ENCODE peak calls at places on chromosomes 2 and 18, in six cellular contexts. A is stomach, J is transverse colon, G is sigmoid colon, Q is breast epithelium, Z is uterus. H is an unnamed sample.

GRCh38 chr18:58893388-58894099 is 28.9 kb downstream of the ZNF532 start:
- DNase-seq in Z (no peak), G (no peak), A (no peak), J (no peak), Q (no peak), H (no peak)

GRCh38 chr2:61471905-61472805 is 1.3 kb upstream of the USP34 start:
- DNase-seq in A (no peak), Q (no peak), G (no peak), Z (no peak), J (peak), H (peak)

GRCh38 chr2:9703085-9703641 is 72.4 kb upstream of the YWHAQ start:
- DNase-seq in A (no peak), G (no peak), Q (no peak), J (no peak), Z (peak), H (no peak)

GRCh38 chr2:101655941-101656422 is 41.5 kb upstream of the MAP4K4 start:
- DNase-seq in A (no peak), Z (peak), J (no peak), Q (no peak), G (peak), H (no peak)

GRCh38 chr2:172862077-172862476 is 126.4 kb downstream of the RAPGEF4 start:
- DNase-seq in Q (no peak), Z (no peak), J (no peak), G (no peak), A (no peak), H (no peak)

GRCh38 chr2:212686285-212686895 is 147.8 kb upstream of the ERBB4 start:
- DNase-seq in Q (peak), A (peak), Z (peak), J (peak), G (peak), H (peak)

GRCh38 chr2:175662335-175662734 is 339.7 kb downstream of the LNPK start:
- DNase-seq in Z (no peak), G (no peak), J (no peak), A (no peak), Q (no peak), H (no peak)

GRCh38 chr2:13682878-13683277 is 949.6 kb upstream of the LRATD1 start:
- DNase-seq in G (no peak), J (no peak), Q (no peak), Z (no peak), A (peak), H (no peak)

GRCh38 chr2:167908786-167909185 is 338.6 kb downstream of the STK39 start:
- DNase-seq in A (no peak), Z (no peak), Q (no peak), G (no peak), J (no peak), H (no peak)

GRCh38 chr2:41853427-41854191 is 194.2 kb upstream of the PKDCC start:
- DNase-seq in J (peak), Z (peak), Q (no peak), A (peak), G (no peak), H (peak)

GRCh38 chr2:132632000-132632649 is 37.9 kb downstream of the LYPD1 start:
- DNase-seq in Z (no peak), G (no peak), J (peak), A (no peak), Q (no peak), H (no peak)

GRCh38 chr2:217798191-217798590 is 204.6 kb downstream of the TNS1 start:
- DNase-seq in G (peak), A (no peak), Q (no peak), Z (no peak), J (no peak), H (peak)

GRCh38 chr2:217799553-217800432 is 203.0 kb downstream of the TNS1 start:
- DNase-seq in Z (peak), A (peak), J (no peak), Q (peak), G (peak), H (no peak)

GRCh38 chr2:217797661-217798069 is 205.1 kb downstream of the TNS1 start:
- DNase-seq in Z (no peak), J (no peak), A (peak), Q (no peak), G (peak), H (no peak)

GRCh38 chr2:217800433-217801114 is 202.2 kb downstream of the TNS1 start:
- DNase-seq in J (no peak), Q (peak), A (no peak), Z (peak), G (peak), H (no peak)

DNA sequence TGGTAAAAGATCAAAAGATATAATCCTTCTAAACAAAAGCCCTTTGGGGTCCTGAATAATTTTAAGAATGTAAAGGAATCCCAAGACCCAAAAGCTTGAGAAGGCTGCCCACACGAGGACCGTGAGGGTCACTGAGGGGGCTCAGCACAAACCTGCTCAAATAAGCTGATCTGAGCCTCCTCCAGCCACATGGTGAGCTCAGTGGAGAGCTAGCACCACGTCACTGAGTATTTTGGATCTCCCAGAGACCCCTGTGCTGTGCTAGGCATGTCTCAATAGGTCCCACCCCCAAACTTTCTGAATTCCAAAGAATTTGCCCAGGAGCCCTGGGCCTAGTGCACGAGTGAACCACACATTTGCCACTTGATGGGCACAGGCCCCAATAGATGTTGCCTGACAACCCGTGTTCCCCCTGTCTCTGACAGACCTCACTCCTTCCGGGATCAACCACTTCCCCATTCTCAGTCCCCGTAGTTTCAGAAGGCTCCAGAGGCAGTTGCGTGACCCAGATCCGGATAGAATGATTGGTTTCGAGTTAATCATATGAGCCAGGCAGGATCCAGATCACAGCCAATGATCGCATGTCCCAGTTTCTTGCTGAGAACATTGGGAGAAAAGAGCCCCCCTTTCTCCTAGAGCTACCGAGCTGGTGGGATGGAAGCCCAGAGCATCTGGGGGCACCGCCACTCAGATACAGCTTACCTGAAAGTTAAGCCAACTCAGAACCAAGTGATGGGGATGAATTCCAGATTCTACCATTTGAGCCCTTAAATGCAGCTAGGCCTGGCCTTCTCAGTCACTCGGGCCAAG is 203.8 kb downstream of the TNS1 start:
- DNase-seq in J (peak), A (peak), Z (no peak), G (peak), Q (no peak), H (peak)
- H3K27ac ChIP-seq in J (peak), A (peak), Z (peak), G (peak), Q (peak), H (peak)

DNA sequence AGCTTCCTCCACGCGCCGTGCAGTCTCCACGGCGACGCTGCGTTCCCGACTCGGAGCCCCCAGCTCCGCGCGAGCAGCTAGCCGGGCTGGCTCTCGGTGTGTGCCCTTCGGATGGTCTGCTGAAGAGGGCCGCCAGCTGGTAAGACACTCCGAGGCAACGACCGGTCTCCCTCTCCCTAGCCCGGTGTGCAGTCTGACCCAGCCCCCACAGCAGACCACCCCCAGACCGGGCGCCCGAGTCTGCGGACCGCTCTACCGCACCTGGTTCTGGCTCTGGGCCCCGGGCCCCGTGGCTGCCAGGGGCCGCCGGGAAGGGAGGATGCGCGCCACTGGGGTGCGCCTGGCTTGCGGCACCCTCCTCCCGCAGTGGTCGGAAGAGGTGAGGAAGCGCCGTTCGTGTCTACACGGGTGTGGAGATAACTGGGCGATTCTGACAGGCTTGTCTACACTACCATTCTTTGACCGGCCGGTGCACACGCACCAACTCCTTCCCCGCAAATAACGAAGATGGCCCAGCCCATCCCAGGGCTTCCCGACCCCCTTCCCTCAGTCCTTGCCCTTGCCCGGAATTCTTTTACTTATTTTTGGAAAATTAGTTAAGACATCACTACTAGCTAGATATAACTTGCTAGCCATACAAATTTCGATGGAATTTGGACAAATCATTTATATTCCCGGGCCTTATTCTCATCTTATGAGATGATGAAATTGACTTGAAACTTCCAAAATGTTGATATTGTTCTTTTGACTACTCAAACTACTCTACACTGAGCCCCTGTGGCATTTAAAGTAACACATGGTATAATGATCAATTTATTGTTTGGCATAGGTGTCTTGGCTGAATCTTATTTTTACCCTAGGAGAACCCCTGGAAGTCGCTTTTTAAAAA is 1.1 kb downstream of the ERICH2 start:
- DNase-seq in Z (no peak), J (peak), G (no peak), A (no peak), Q (no peak), H (no peak)
- TF ChIP-seq POLR2A in Z (no peak), J (no peak), G (no peak), A (no peak), Q (no peak), H (no peak)

GRCh38 chr2:62505649-62506420 is at the start of gene TMEM17:
- DNase-seq in Z (peak), A (peak), J (peak), Q (peak), G (peak), H (peak)

GRCh38 chr2:62505109-62505508 is 886 bp downstream of the TMEM17 start:
- DNase-seq in J (no peak), G (no peak), Z (no peak), Q (no peak), A (no peak), H (no peak)

GRCh38 chr2:62501794-62502500 is 4.0 kb downstream of the TMEM17 start:
- DNase-seq in Z (no peak), J (no peak), G (no peak), Q (no peak), A (no peak), H (no peak)

GRCh38 chr2:62504657-62505056 is 1.3 kb downstream of the TMEM17 start:
- DNase-seq in J (no peak), G (no peak), Z (no peak), A (no peak), Q (no peak), H (no peak)

GRCh38 chr2:62506421-62506750 is 391 bp upstream of the TMEM17 start:
- DNase-seq in Q (no peak), J (no peak), A (no peak), Z (no peak), G (no peak), H (no peak)
- H3K27ac ChIP-seq in Q (peak), J (peak), A (peak), Z (peak), G (peak), H (peak)

GRCh38 chr2:241507430-241508239 is 749 bp downstream of the STK25 start:
- DNase-seq in J (peak), A (peak), Q (no peak), G (no peak), Z (no peak), H (peak)
- TF ChIP-seq POLR2A in J (no peak), A (no peak), Q (no peak), G (no peak), Z (no peak), H (peak)

GRCh38 chr2:155714983-155715382 is 617.5 kb downstream of the NR4A2 start:
- DNase-seq in G (no peak), Q (no peak), Z (no peak), A (no peak), J (no peak), H (no peak)

GRCh38 chr2:155715705-155716104 is 616.8 kb downstream of the NR4A2 start:
- DNase-seq in A (no peak), Z (no peak), G (no peak), Q (no peak), J (no peak), H (no peak)
- H3K27ac ChIP-seq in A (no peak), Z (no peak), G (no peak), Q (no peak), J (no peak), H (no peak)

DNA sequence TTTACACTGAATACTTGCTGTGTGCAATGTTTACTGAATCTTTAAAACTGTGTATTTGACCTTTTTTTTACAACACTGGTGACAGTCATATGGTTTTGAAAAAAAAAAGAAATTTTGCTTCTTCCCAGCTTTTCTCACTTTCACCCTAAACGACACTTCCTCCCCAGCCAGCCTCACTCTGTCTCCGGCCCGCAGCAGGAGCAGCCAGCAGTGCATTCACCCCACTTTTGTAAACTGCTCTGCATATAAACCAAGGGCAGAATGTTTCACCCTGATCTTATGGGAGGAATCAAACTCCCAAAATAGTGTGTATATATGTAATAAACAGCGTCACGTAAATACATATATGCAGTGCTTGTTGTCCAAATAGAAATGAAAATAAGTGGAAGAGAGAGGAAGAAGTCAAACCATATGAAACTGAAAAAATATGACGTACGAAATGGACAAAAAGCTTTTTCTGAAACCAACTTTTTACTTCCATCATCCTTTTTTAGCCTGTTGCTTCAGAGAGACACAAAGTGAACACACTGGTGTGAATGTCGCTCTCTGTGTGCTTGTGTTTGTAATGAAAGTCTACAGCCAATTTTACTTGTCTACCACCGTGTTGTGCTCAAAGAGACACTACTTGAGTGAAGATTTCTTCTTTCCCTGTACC is 54.2 kb downstream of the ZCCHC2 start:
- DNase-seq in A (no peak), Q (no peak), J (no peak), G (no peak), Z (no peak), H (no peak)
- TF ChIP-seq POLR2A in A (no peak), Q (no peak), J (no peak), G (no peak), Z (no peak), H (no peak)

DNA sequence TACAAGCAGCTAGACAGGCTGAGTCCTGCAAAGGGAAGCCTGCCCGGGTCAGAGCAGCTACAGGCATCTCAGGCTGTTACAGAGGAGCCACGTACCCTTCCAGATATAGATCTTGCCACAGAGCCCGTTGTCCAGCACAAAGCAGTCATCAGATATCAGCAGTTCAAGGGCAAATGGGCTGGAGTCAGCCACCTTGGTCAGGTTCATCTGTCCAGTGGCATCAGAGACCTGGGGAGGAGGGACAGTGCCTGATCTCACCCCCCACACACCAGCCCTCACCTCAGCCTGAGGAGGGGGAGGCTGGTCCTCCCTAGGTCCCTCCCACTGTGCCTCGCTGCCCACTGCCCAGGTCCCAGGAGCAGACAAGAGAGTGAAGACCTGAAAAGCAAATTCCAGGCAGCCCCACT is 12.2 kb downstream of the CAPG start:
- DNase-seq in J (no peak), Z (no peak), Q (peak), G (peak), A (no peak), H (no peak)
- H3K27ac ChIP-seq in J (no peak), Z (no peak), Q (peak), G (peak), A (peak), H (no peak)

DNA sequence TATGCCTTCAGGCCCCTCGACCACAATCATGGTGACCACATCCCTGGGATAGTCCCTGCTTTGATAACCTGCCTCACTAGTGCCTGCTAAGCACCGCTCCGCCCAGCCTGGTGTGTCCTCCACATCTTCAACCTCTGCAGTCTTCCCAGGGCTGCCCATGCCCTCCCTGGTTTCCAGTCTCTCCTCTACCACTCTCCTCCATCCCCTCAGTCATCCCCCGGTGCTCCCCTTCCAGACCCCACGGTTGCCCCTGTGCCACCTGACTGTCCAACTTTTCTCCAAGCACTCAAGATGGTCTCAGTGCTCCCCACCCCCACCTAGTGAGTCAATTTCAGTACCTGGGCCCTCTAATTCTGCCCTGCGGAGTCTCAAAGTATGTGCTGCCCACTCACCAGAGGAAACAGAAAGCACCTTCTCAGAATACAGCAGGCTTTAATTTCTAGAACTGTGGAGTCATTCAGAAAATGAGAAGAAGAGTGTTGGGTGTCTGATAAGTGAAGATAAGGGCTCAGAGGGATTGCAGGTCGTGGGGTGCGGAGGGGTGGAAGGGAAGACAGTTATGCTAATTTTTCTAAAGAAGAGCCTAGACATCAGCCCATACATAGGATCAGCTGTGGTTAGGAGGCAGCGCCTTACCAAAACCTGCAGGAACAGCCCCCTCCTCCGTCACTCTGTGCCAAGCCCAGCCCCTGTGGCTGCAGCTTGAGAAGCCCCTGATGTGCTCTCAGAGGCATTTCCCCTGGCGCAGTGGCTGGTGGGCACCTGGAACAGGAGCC is 53.6 kb upstream of the CAB39 start:
- DNase-seq in J (no peak), Z (no peak), Q (no peak), G (no peak), A (no peak), H (no peak)
- TF ChIP-seq POLR2A in J (no peak), Z (no peak), Q (no peak), G (no peak), A (no peak), H (no peak)

GRCh38 chr2:231600619-231601355 is 8.1 kb downstream of the TEX44 start:
- DNase-seq in Z (no peak), A (no peak), G (no peak), J (no peak), Q (no peak), H (no peak)
- H3K27ac ChIP-seq in Z (peak), A (peak), G (peak), J (no peak), Q (peak), H (no peak)

DNA sequence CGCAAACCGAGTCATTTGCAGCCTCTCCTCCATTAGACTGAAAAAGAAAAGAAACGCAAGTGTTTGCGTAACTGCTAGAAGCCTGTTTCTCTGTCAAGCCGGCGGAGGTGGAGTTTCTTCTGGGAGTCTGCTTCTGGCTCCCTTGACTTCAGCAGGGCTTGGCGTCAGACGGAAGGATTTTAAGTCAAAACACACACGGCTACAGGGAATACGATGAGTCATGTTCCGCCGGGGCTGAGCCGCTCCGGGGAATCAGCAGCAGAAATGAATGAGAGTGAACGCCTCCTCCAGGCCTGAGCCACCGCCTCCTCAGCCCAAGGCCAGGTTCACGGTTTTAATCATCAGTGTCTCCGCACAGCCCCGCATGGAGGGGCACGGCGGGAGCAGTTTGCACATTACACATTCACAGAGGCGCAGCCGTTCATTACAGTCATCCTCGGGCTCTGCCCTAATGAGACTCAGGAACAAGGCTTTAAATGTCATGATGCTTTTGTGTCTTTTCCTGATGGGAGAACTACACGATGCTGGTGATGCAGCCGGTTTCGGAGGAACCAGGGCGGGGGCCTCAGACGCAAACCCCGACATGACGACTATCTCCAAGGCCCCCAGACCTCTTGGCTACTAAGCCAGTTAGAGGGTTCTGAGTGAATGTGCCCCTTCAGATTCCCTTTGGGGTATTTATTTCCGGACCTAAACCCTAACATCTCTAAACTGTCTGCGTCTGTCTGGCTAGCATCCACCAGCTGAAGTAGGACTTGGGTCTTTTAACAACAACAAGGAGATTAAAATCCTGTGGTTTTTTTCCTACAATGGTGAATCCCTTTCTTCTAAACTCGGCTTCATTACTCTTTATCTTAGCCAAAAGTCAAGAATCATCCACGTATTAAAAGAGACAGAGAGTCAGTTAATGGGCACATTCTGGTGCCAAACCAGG is 11.1 kb upstream of the SCG2 start:
- DNase-seq in A (peak), G (peak), Z (peak), Q (peak), J (peak), H (peak)
- TF ChIP-seq POLR2A in A (no peak), G (no peak), Z (no peak), Q (no peak), J (no peak), H (peak)

H was measured in adrenal gland.